ENCODE peak calls at places on chromosome 16, in four cellular contexts. S is breast epithelium, J is prostate gland, K is endothelial cell of umbilical vein. P is an unnamed sample.
A peak's percentile ranks its signal among the peaks of the same experiment; 100 is the strongest.

GRCh38 chr16:19001788-19002187 is 18.1 kb downstream of the TMC7 start:
- DNase-seq in S (no peak), J (no peak), K (no peak), P (no peak)

GRCh38 chr16:21301168-21301894 is 23.2 kb upstream of the CRYM start:
- DNase-seq in S (peak; percentile 72), J (peak; percentile 88), K (peak; percentile 79), P (peak; percentile 88)

GRCh38 chr16:49497466-49497865 is 123.9 kb downstream of the C16orf78 start:
- DNase-seq in S (no peak), J (no peak), K (no peak), P (no peak)

GRCh38 chr16:23784811-23785447 is 30.1 kb downstream of the CHP2 start:
- DNase-seq in S (no peak), J (no peak), K (no peak), P (no peak)

GRCh38 chr16:27867122-27868110 is 196.1 kb downstream of the GSG1L start:
- DNase-seq in S (no peak), J (peak; percentile 46), K (peak; percentile 78), P (no peak)

GRCh38 chr16:79601978-79602609 is 1.6 kb upstream of the MAF start:
- DNase-seq in S (peak; percentile 76), J (peak; percentile 79), K (peak; percentile 64), P (peak; percentile 87)

GRCh38 chr16:58057784-58058183 is 32.2 kb downstream of the MMP15 start:
- DNase-seq in S (no peak), J (no peak), K (no peak), P (no peak)

GRCh38 chr16:67882374-67883145 is 2.1 kb upstream of the NRN1L start:
- DNase-seq in S (no peak), J (no peak), K (no peak), P (no peak)

GRCh38 chr16:85863384-85863774 is 35.6 kb upstream of the IRF8 start:
- DNase-seq in S (no peak), J (no peak), K (no peak), P (no peak)

GRCh38 chr16:85600078-85600477 is 13.0 kb upstream of the GSE1 start:
- DNase-seq in S (no peak), J (no peak), K (no peak), P (no peak)

GRCh38 chr16:12682441-12682840 is 121.2 kb downstream of the CPPED1 start:
- DNase-seq in S (no peak), J (no peak), K (no peak), P (no peak)

GRCh38 chr16:68265078-68265925 is 976 bp downstream of the SLC7A6 start:
- DNase-seq in S (peak; percentile 43), J (peak; percentile 71), K (peak; percentile 60), P (peak; percentile 87)

GRCh38 chr16:8655184-8655717 is 19.2 kb upstream of the ABAT start:
- DNase-seq in S (no peak), J (no peak), K (peak; percentile 13), P (no peak)

GRCh38 chr16:83115491-83116232 is 488.9 kb downstream of the CDH13 start:
- DNase-seq in S (no peak), J (peak; percentile 9), K (no peak), P (no peak)

GRCh38 chr16:9268446-9268845 is 177.0 kb downstream of the HAPSTR1 start:
- DNase-seq in S (no peak), J (no peak), K (no peak), P (no peak)

GRCh38 chr16:58426095-58426494 is 33.8 kb downstream of the GINS3 start:
- DNase-seq in S (peak; percentile 23), J (no peak), K (no peak), P (no peak)

GRCh38 chr16:73212431-73212830 is 164.5 kb upstream of the ZFHX3 start:
- DNase-seq in S (no peak), J (no peak), K (no peak), P (no peak)

GRCh38 chr16:72560617-72561016 is 388.7 kb upstream of the PMFBP1 start:
- DNase-seq in S (no peak), J (peak; percentile 19), K (no peak), P (no peak)

GRCh38 chr16:46762583-46762982 is 14.4 kb upstream of the MYLK3 start:
- DNase-seq in S (no peak), J (peak; percentile 46), K (no peak), P (no peak)

GRCh38 chr16:67388591-67388990 is 4.7 kb downstream of the TPPP3 start:
- DNase-seq in S (no peak), J (no peak), K (no peak), P (no peak)

GRCh38 chr16:4241601-4242270 is at the start of gene SRL:
- DNase-seq in S (no peak), J (no peak), K (no peak), P (no peak)

GRCh38 chr16:86653289-86654006 is 75.1 kb downstream of the FOXL1 start:
- DNase-seq in S (no peak), J (no peak), K (no peak), P (no peak)

GRCh38 chr16:85238233-85238647 is 126.0 kb upstream of the CIBAR2 start:
- DNase-seq in S (peak; percentile 68), J (no peak), K (peak; percentile 59), P (peak; percentile 93)

GRCh38 chr16:67782567-67783352 is 23.6 kb downstream of the RANBP10 start:
- DNase-seq in S (no peak), J (no peak), K (no peak), P (no peak)

GRCh38 chr16:9081183-9081582 is 10.3 kb upstream of the HAPSTR1 start:
- DNase-seq in S (no peak), J (no peak), K (no peak), P (no peak)

GRCh38 chr16:77435240-77435819 is 496 bp upstream of the ADAMTS18 start:
- DNase-seq in S (no peak), J (peak; percentile 49), K (no peak), P (no peak)

GRCh38 chr16:25109643-25110042 is 1.9 kb upstream of the LCMT1 start:
- DNase-seq in S (peak; percentile 26), J (no peak), K (peak; percentile 83), P (peak; percentile 76)

GRCh38 chr16:46947900-46948547 is 25.4 kb downstream of the DNAJA2 start:
- DNase-seq in S (no peak), J (no peak), K (peak; percentile 46), P (no peak)

GRCh38 chr16:89431158-89431584 is 59.2 kb downstream of the ANKRD11 start:
- DNase-seq in S (no peak), J (peak; percentile 71), K (no peak), P (peak; percentile 81)

GRCh38 chr16:67163903-67164558 is 514 bp upstream of the HSF4 start:
- DNase-seq in S (no peak), J (no peak), K (no peak), P (peak; percentile 79)

GRCh38 chr16:67939507-67940435 is 3.1 kb upstream of the PSMB10 start:
- DNase-seq in S (no peak), J (peak; percentile 57), K (no peak), P (no peak)

GRCh38 chr16:68033101-68033500 is 10.0 kb downstream of the DUS2 start:
- DNase-seq in S (no peak), J (no peak), K (no peak), P (no peak)

GRCh38 chr16:1420540-1421205 is at the start of gene UQCC4:
- DNase-seq in S (peak; percentile 98), J (peak; percentile 99), K (peak; percentile 99), P (peak; percentile 99)
- TF ChIP-seq POLR2A in S (no peak), J (peak; percentile 45), K (peak; percentile 92), P (peak; percentile 56)

GRCh38 chr16:15523092-15523541 is 88.7 kb downstream of the BMERB1 start:
- DNase-seq in S (no peak), J (no peak), K (no peak), P (no peak)
- TF ChIP-seq POLR2AphosphoS5 in S (no peak), J (no peak), K (no peak), P (no peak)

GRCh38 chr16:3059041-3059722 is 6.3 kb upstream of the IL32 start:
- DNase-seq in S (peak; percentile 77), J (peak; percentile 72), K (peak; percentile 85), P (peak; percentile 91)
- TF ChIP-seq POLR2A in S (no peak), J (peak; percentile 19), K (peak; percentile 76), P (no peak)

DNA sequence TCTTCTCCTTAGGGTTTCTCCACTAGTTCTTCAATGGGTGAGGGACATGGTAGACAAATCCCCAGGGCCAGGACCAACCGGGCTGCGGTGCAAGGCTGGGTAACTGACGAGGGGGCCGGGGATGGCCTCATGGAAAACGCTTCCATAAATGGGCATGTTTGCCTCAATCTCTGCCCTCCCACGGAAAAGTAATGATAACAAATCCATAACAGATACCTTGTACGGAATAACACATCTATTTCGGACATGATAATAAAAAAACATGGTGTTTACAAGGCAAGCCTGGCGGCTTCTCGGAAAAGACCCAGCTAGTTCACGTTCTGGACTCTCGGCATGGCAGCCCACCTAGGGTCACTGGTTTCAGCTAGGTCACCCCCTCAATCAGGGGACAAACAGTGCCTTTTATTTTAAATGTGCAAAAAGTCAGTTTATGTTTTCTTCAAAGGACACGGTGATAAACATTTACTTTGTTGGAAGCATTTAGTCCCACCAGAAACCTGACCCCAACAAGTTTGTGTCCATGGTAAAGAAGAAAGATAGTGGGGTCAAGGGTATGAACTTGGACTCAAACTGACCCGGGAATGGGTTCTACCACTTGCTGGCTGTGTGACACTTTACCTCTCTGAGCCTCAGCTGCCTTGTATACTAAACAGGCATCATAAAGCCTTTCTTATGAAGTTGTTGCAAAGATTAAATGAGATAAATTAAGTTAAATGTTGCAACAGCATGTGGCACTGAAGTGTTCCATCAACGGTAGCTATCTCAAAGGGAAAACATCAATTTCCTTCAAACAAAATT is 1.7 kb downstream of the MYH11 start:
- DNase-seq in S (no peak), J (no peak), K (no peak), P (peak; percentile 86)
- TF ChIP-seq POLR2AphosphoS5 in S (no peak), J (peak; percentile 4), K (no peak), P (peak; percentile 59)

GRCh38 chr16:51151435-51151950 is 423 bp upstream of the SALL1 start:
- DNase-seq in S (peak; percentile 27), J (no peak), K (no peak), P (no peak)

GRCh38 chr16:51153275-51153991 is 2.4 kb upstream of the SALL1 start:
- DNase-seq in S (no peak), J (no peak), K (no peak), P (no peak)

GRCh38 chr16:51152691-51153261 is 1.7 kb upstream of the SALL1 start:
- DNase-seq in S (no peak), J (no peak), K (no peak), P (no peak)

GRCh38 chr16:51150894-51151320 is at the start of gene SALL1:
- DNase-seq in S (no peak), J (no peak), K (no peak), P (no peak)

DNA sequence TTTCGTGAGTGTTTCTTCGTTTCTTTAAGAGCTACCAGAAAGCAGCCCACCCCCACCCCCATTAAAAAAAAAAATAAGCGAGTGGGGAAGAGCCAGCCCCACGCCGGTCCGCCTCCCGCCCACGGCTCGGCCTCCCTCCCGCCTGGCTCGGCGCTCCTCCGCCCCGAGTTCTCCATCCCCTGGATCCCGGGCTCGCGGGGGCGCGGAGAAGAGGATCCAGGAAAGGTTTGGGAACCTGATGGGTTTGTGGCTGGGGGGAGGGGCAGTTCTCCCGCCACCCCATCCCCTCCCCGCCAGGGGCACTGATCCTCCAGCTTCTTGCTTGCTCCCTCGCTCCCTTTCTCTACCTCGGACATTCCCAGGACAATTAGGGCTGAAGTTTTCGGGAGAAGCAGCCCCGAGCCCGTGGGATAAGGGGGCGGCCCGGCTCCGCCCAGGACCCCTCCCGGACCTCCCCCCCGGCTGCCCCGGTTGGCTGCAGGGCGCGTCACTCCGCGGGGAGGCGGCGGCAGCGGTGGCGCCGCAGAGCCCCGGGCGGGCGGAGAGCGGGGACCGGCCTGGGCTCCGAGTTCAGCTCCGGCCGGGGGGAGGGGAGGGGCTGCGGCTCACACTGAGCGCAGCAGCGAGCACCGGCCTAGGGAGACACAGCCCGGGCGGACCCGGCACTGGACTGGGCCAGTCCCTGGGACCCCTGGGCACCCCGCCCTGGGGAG is 1.0 kb upstream of the SALL1 start:
- DNase-seq in S (no peak), J (no peak), K (no peak), P (no peak)
- TF ChIP-seq POLR2A in S (no peak), J (no peak), K (no peak), P (no peak)

GRCh38 chr16:70703041-70703834 is 17.4 kb upstream of the MTSS2 start:
- DNase-seq in S (no peak), J (peak; percentile 88), K (no peak), P (peak; percentile 94)
- TF ChIP-seq POLR2AphosphoS5 in S (no peak), J (peak; percentile 94), K (no peak), P (peak; percentile 83)